ENCODE peak calls at places on chromosomes 16 and 17, in nine cellular contexts. W, Z, F, H, G, K, U, M and A are unnamed samples. For H3K4me1, the result is how much of the 10 kb centered on the place peaks cover.

GRCh38 chr16:11706180-11706742 is 36.4 kb downstream of the TXNDC11 start:
- DNase-seq in Z (no peak), H (peak), U (no peak), W (no peak), K (no peak), F (peak), G (no peak), M (no peak), A (no peak)

GRCh38 chr16:79792952-79793351 is 192.4 kb upstream of the MAF start:
- DNase-seq in K (no peak), G (peak), U (no peak), F (no peak), W (no peak), M (no peak), Z (no peak), H (no peak), A (no peak)

GRCh38 chr16:30972872-30973271 is 12.1 kb upstream of the HSD3B7 start:
- DNase-seq in K (peak), F (no peak), H (no peak), U (no peak), Z (no peak), G (no peak), W (no peak), M (no peak), A (no peak)

GRCh38 chr17:17264430-17264829 is 16.6 kb downstream of the COPS3 start:
- DNase-seq in U (no peak), M (no peak), G (no peak), F (no peak), W (no peak), H (no peak), Z (no peak), K (no peak), A (no peak)

GRCh38 chr16:50642349-50642748 is 38.8 kb downstream of the SNX20 start:
- DNase-seq in G (no peak), W (no peak), K (no peak), F (no peak), M (no peak), U (no peak), Z (no peak), H (no peak), A (no peak)

GRCh38 chr17:4679652-4680051 is 24.3 kb downstream of the PELP1 start:
- DNase-seq in W (no peak), Z (peak), H (no peak), G (no peak), K (peak), F (no peak), M (no peak), U (no peak), A (no peak)

GRCh38 chr16:61237804-61238485 is 798.3 kb downstream of the CDH8 start:
- DNase-seq in W (no peak), M (no peak), U (no peak), Z (no peak), F (no peak), K (no peak), H (no peak), G (no peak), A (no peak)

GRCh38 chr17:79779661-79780365 is 1.9 kb downstream of the CBX2 start:
- DNase-seq in W (no peak), K (no peak), Z (no peak), M (no peak), U (no peak), G (no peak), F (no peak), H (no peak), A (no peak)

GRCh38 chr17:29251969-29252866 is 5.6 kb downstream of the CRYBA1 start:
- DNase-seq in M (no peak), W (no peak), H (no peak), Z (no peak), U (no peak), K (no peak), G (no peak), F (no peak), A (no peak)

GRCh38 chr17:19401321-19402010 is 9.6 kb upstream of the RNF112 start:
- DNase-seq in K (no peak), F (no peak), Z (no peak), U (peak), M (no peak), H (no peak), W (no peak), G (no peak), A (no peak)

GRCh38 chr17:62787358-62787757 is 20.8 kb downstream of the MARCHF10 start:
- DNase-seq in F (no peak), M (no peak), U (no peak), K (no peak), H (no peak), G (no peak), W (no peak), Z (no peak), A (no peak)

GRCh38 chr17:60579090-60579489 is 20.9 kb upstream of the PPM1D start:
- DNase-seq in H (no peak), K (no peak), M (no peak), G (peak), Z (no peak), F (no peak), W (no peak), U (no peak), A (no peak)

GRCh38 chr16:50816901-50817555 is 75.1 kb downstream of the CYLD start:
- DNase-seq in F (no peak), K (no peak), M (no peak), U (peak), H (no peak), Z (no peak), W (no peak), G (no peak), A (peak)

GRCh38 chr17:17729620-17730249 is 48.5 kb downstream of the RAI1 start:
- DNase-seq in H (no peak), Z (peak), W (no peak), K (peak), F (no peak), G (no peak), U (no peak), M (no peak), A (no peak)

GRCh38 chr16:4454618-4455017 is 19.8 kb downstream of the NMRAL1 start:
- DNase-seq in Z (no peak), M (no peak), G (no peak), K (peak), H (no peak), W (no peak), F (no peak), U (no peak), A (no peak)

GRCh38 chr17:67833946-67834631 is 8.8 kb downstream of the BPTF start:
- DNase-seq in M (no peak), F (no peak), Z (no peak), G (no peak), W (no peak), K (peak), H (no peak), U (no peak), A (no peak)

GRCh38 chr16:71358464-71359031 is at the start of gene CALB2:
- DNase-seq in U (no peak), Z (no peak), G (peak), F (peak), M (peak), W (no peak), H (peak), K (peak), A (peak)

GRCh38 chr16:80369559-80369958 is 171.2 kb upstream of the DYNLRB2 start:
- DNase-seq in W (no peak), M (peak), H (no peak), Z (no peak), U (no peak), K (peak), F (no peak), G (peak), A (peak)

GRCh38 chr17:6853764-6854442 is 22.4 kb upstream of the TEKT1 start:
- DNase-seq in W (no peak), G (no peak), K (peak), H (no peak), Z (peak), U (no peak), M (no peak), F (no peak), A (no peak)

GRCh38 chr16:14483819-14484385 is 146.2 kb downstream of the PARN start:
- DNase-seq in Z (no peak), F (no peak), G (no peak), H (no peak), U (no peak), M (no peak), K (no peak), W (no peak), A (no peak)
- H3K4me1 ChIP-seq in Z (under half), F (under half), G (under half), H (under half), U (under half), M (under half), K (under half), W (under half), A (under half)

GRCh38 chr17:9240659-9241370 is 219.5 kb downstream of the NTN1 start:
- DNase-seq in W (peak), U (no peak), H (peak), K (peak), F (peak), Z (no peak), G (peak), M (peak), A (peak)
- H3K4me3 ChIP-seq in W (peak), U (peak), H (peak), K (no peak), F (peak), Z (no peak), G (peak), M (peak), A (peak)

GRCh38 chr17:27456681-27457404 is 595 bp downstream of the KSR1 start:
- DNase-seq in W (no peak), G (no peak), M (no peak), H (peak), Z (no peak), F (peak), K (peak), U (no peak), A (no peak)

GRCh38 chr17:27455569-27455913 is 707 bp upstream of the KSR1 start:
- DNase-seq in K (no peak), W (no peak), U (no peak), F (no peak), M (no peak), G (no peak), Z (no peak), H (no peak), A (no peak)

GRCh38 chr17:27457405-27457730 is 1.1 kb downstream of the KSR1 start:
- DNase-seq in M (no peak), F (no peak), W (no peak), G (no peak), K (no peak), H (no peak), U (no peak), Z (no peak), A (no peak)

GRCh38 chr17:27457731-27458523 is 1.7 kb downstream of the KSR1 start:
- DNase-seq in H (no peak), K (peak), M (no peak), G (no peak), W (no peak), Z (no peak), F (no peak), U (no peak), A (no peak)

DNA sequence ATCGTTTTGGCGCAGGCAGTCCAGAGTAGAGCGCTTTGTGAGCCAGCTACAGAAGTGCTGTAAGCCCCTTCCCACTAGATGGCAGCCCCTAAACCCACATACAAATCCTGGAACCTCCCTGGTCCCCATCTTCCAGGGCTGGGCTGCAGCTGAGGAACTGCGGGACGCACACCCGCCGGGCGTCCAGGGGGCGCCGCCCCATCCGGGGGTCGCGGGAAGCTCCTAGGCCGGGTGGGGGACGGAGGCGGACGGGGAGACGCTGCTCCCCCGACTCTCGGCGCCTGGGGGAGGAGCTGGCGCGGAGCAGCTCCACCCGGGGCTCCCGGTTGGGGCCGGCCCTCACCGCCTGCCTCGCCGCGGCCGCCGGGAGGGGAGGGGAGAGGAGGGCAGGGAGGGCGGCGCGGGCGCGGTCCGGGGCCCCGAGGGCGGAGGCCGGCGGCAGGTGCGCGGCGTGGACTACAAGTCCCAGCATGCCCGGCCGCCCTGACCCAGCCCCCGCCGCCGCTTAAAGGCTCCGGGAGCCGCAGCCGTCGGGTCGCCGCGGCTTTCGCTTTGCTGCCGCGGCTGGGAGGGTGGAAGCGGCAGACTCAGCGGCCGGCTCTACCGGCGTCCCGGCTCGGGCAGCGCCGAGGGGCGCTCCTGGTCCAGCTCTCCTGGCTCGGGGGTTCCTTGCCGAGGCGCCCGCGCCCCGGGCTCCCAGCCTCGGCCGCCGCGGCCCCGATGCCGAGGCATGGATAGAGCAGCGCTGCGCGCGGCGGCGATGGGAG is at the start of gene KSR1:
- DNase-seq in U (no peak), M (peak), H (peak), F (peak), Z (peak), K (peak), W (peak), G (peak), A (peak)
- TF ChIP-seq CTCF in U (peak), M (peak), H (peak), F (peak), Z (peak), K (peak), W (peak), G (peak), A (no peak)

DNA sequence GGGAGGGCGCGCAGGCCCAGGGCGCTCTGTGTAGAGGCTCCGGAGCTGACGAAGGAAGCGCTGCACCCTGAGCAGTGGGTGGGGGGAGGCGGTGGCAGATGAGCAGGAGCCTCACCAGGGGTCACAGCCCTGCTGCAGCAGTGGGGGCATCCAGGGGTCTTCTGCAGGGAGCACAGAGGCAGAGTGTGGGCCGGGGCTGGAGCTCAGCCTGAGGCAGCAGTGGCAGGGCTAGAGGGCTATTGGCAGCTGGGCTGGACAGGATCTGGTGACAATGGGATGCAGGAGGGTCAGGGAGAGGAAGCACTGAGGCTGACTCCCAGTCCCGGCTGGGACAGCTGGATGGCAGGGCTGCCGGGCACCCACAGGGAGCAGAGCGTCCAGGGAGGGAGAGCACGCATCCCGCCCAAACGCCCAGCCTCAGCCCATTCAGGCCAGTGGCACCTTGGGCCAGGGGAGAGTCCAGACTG is 21.0 kb downstream of the KDM8 start:
- DNase-seq in W (no peak), K (no peak), M (no peak), G (no peak), Z (no peak), H (no peak), F (no peak), U (no peak), A (no peak)
- H3K4me1 ChIP-seq in W (under half), K (under half), M (under half), G (under half), Z (under half), H (under half), F (under half), U (under half), A (under half)

GRCh38 chr17:83079766-83080616 is 582 bp downstream of the METRNL start:
- DNase-seq in K (no peak), W (no peak), Z (no peak), H (no peak), U (no peak), M (no peak), G (no peak), F (no peak), A (no peak)
- H3K4me3 ChIP-seq in K (no peak), W (peak), Z (peak), H (peak), U (peak), M (peak), G (peak), F (peak), A (peak)

GRCh38 chr16:65697061-65697460 is 575.2 kb upstream of the CDH11 start:
- DNase-seq in M (no peak), F (no peak), K (no peak), H (no peak), U (no peak), W (no peak), Z (no peak), G (no peak), A (no peak)
- TF ChIP-seq CTCF in M (no peak), F (no peak), K (peak), H (no peak), U (no peak), W (no peak), Z (no peak), G (no peak), A (no peak)

GRCh38 chr16:68368602-68368944 is 57.8 kb downstream of the PRMT7 start:
- DNase-seq in M (no peak), W (no peak), U (no peak), Z (no peak), G (no peak), H (no peak), K (no peak), F (no peak), A (no peak)
- H3K4me1 ChIP-seq in M (under half), W (under half), U (under half), Z (under half), G (under half), H (under half), K (under half), F (under half), A (under half)